ENCODE peak calls at places on chromosome 10, in four cellular contexts. V is neuronal stem cell, Q is H9, I is IMR-90. C is an unnamed sample.

GRCh38 chr10:14588084-14588937 is 186.4 kb downstream of the FAM107B start:
- DNase-seq in V (no peak), Q (peak), I (peak), C (peak)

GRCh38 chr10:61319550-61320256 is 133.5 kb downstream of the TMEM26 start:
- DNase-seq in V (no peak), Q (no peak), I (peak), C (peak)

GRCh38 chr10:112526130-112526529 is 79.1 kb downstream of the VTI1A start:
- DNase-seq in V (no peak), Q (no peak), I (peak), C (no peak)

GRCh38 chr10:78520737-78521430 is 487.2 kb downstream of the RPS24 start:
- DNase-seq in V (no peak), Q (peak), I (peak), C (peak)

GRCh38 chr10:113132651-113133088 is 182.6 kb downstream of the TCF7L2 start:
- DNase-seq in V (peak), Q (peak), I (peak), C (no peak)

GRCh38 chr10:78277734-78278404 is 244.2 kb downstream of the RPS24 start:
- DNase-seq in V (no peak), Q (no peak), I (peak), C (no peak)

GRCh38 chr10:24457661-24458318 is 248.9 kb downstream of the KIAA1217 start:
- DNase-seq in V (no peak), Q (no peak), I (no peak), C (no peak)

GRCh38 chr10:58475322-58476277 is 37.1 kb upstream of the BICC1 start:
- DNase-seq in V (no peak), Q (no peak), I (peak), C (no peak)

GRCh38 chr10:22345301-22346086 is at the start of gene SPAG6:
- DNase-seq in V (peak), Q (peak), I (no peak), C (peak)

GRCh38 chr10:88931548-88931947 is 21.0 kb downstream of the ACTA2 start:
- DNase-seq in V (no peak), Q (no peak), I (peak), C (no peak)

GRCh38 chr10:32981760-32982159 is 23.7 kb upstream of the ITGB1 start:
- DNase-seq in V (no peak), Q (no peak), I (peak), C (peak)
- H2BK120ac ChIP-seq in V (no peak), Q (no peak), I (peak), C (peak)

GRCh38 chr10:92591550-92592140 is 1.3 kb upstream of the KIF11 start:
- DNase-seq in V (peak), Q (peak), I (peak), C (peak)

GRCh38 chr10:92594194-92594593 is 1.3 kb downstream of the KIF11 start:
- DNase-seq in V (no peak), Q (no peak), I (no peak), C (no peak)

GRCh38 chr10:92593553-92594046 is 670 bp downstream of the KIF11 start:
- DNase-seq in V (no peak), Q (no peak), I (no peak), C (no peak)

GRCh38 chr10:92590623-92591549 is 2.0 kb upstream of the KIF11 start:
- DNase-seq in V (peak), Q (peak), I (peak), C (peak)

GRCh38 chr10:92592761-92593552 is at the start of gene KIF11:
- DNase-seq in V (peak), Q (peak), I (peak), C (peak)
- H2BK120ac ChIP-seq in V (no peak), Q (peak), I (peak), C (peak)

GRCh38 chr10:4278161-4278560 is 493.2 kb upstream of the KLF6 start:
- DNase-seq in V (no peak), Q (no peak), I (no peak), C (no peak)

GRCh38 chr10:4279649-4280048 is 494.6 kb upstream of the KLF6 start:
- DNase-seq in V (no peak), Q (no peak), I (peak), C (no peak)

GRCh38 chr10:4282496-4282895 is 497.5 kb upstream of the KLF6 start:
- DNase-seq in V (no peak), Q (no peak), I (no peak), C (no peak)

GRCh38 chr10:4281207-4281825 is 496.3 kb upstream of the KLF6 start:
- DNase-seq in V (no peak), Q (no peak), I (no peak), C (no peak)

GRCh38 chr10:4280481-4281206 is 495.6 kb upstream of the KLF6 start:
- DNase-seq in V (no peak), Q (no peak), I (peak), C (no peak)
- H2BK120ac ChIP-seq in V (no peak), Q (no peak), I (peak), C (peak)

DNA sequence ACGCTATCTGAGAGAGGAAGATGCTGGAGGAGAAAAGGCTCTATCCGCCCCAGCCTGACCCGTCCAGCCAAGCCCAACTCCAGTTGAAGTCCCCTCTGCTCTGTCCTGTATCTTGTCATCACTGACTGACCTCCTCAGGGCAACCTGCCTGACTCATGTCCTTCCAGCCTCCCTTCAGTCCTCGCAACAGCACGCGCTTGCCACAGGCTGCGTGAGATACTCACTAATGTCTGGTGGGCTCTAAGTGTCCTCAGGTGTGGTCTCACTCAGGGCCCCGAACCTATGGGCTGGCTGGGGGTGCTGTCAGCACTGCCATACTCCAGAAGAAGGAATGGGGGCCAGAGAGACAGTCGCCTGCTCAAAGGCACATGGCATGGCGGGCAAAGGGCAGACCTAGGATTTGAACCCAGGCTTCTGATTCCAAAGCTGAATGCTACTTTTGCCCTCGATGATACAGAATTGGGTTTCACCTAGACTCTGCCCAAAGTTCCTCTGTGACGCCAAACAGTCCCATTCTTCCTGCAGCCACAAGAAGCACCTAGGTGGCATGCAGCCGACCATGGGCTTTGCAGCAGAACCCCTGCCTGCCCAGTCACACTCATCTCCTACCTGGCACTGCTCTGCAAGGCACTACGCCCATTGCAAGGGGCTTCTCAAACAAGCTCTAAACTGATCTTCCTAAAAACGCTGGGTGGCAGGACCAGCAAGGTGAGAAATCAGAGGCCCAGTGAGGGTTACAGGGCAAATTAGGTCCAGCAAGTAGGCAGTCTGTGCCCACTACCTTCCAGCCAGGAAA is 8.5 kb downstream of the FAM53B start:
- DNase-seq in V (no peak), Q (peak), I (no peak), C (peak)
- H2BK120ac ChIP-seq in V (no peak), Q (no peak), I (no peak), C (no peak)

C was measured in trophoblast cell.